ENCODE peak calls at places on chromosomes 7 and 10, in ten cellular contexts. G is mammary epithelial cell, N is DND-41, U is PC-9, O is transverse colon, B is heart right ventricle, R is adrenal gland, S is cardiac muscle cell, T is RWPE1, K is heart left ventricle. A is an unnamed sample.

GRCh38 chr10:62843591-62843990 is 27.4 kb upstream of the EGR2 start:
- DNase-seq in G (no peak), N (no peak), U (no peak), O (no peak), B (no peak), R (no peak), S (no peak), T (no peak), K (no peak), A (no peak)

GRCh38 chr7:121273467-121274167 is 55.2 kb upstream of the WNT16 start:
- DNase-seq in G (no peak), N (peak), U (no peak), O (no peak), B (no peak), R (no peak), S (peak), T (no peak), K (no peak), A (no peak)

GRCh38 chr7:140667476-140667875 is 5.3 kb upstream of the ADCK2 start:
- DNase-seq in G (no peak), N (no peak), U (peak), O (no peak), B (no peak), R (no peak), S (no peak), T (no peak), K (no peak), A (no peak)

GRCh38 chr10:103055105-103055504 is 137.0 kb downstream of the CNNM2 start:
- DNase-seq in G (no peak), N (no peak), U (no peak), O (no peak), B (no peak), R (no peak), S (no peak), T (no peak), K (no peak), A (no peak)

GRCh38 chr7:36400023-36400422 is 10.4 kb downstream of the ANLN start:
- DNase-seq in G (no peak), N (no peak), U (no peak), O (no peak), B (no peak), R (no peak), S (no peak), T (no peak), K (no peak), A (no peak)

GRCh38 chr10:117107280-117107679 is 30.8 kb downstream of the VAX1 start:
- DNase-seq in G (no peak), N (no peak), U (no peak), O (no peak), B (no peak), R (no peak), S (no peak), T (no peak), K (no peak), A (no peak)

GRCh38 chr10:98357208-98357836 is 57.7 kb downstream of the PYROXD2 start:
- DNase-seq in G (no peak), N (no peak), U (no peak), O (no peak), B (no peak), R (no peak), S (peak), T (no peak), K (no peak), A (no peak)

GRCh38 chr10:110413049-110413783 is 84.5 kb upstream of the DUSP5 start:
- DNase-seq in G (no peak), N (no peak), U (no peak), O (no peak), B (no peak), R (no peak), S (no peak), T (no peak), K (no peak), A (no peak)

DNA sequence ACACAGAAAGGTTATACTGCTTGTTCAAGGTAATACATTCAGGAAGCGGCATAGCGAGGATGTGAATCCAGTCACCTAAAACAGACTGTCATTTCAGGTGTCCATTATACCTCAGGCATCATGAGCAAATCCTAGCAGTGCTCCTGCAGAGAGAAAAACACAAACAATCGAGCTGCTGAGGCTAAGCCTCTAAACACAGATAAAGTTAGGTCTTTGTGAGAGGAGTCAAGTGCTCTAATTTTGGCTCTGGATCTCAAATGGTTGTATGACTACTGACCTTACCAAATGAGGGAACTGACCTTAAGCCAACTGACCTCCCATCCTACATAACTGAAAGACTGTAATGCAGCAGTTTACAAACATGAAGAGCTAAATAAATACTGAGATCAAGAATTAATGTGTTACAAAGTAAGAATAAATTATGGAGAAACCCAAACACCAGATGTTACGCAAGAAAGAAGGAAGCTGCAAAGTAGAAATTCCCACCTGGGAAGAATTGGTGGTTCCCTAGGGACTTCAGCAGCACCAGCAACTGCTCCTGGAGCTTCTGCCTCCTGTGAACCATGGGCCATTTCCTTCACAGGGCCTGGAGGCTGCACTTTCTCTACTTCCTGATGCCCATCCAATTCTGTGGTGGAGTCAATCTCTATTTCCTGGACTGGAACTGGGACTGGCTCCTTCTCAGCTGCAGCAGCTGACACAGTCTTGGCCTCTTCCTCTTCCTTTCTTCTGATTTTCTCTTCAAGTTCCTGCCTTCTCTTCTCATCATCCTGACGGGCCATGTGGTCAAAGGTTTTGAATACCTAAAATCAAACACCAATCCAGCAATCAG is 5.8 kb downstream of the NUDCD3 start:
- DNase-seq in G (no peak), N (no peak), U (no peak), O (no peak), B (no peak), R (no peak), S (no peak), T (no peak), K (no peak), A (no peak)
- H3K27ac ChIP-seq in G (no peak), N (no peak), U (no peak), O (no peak), B (peak), R (no peak), S (peak), T (no peak), K (peak), A (no peak)

GRCh38 chr10:67262675-67263074 is 336.8 kb downstream of the LRRTM3 start:
- DNase-seq in G (no peak), N (no peak), U (no peak), O (no peak), B (no peak), R (no peak), S (no peak), T (no peak), K (no peak), A (no peak)
- TF ChIP-seq CTCF in G (no peak), N (no peak), U (no peak), O (no peak), B (no peak), R (no peak), S (no peak), T (no peak), K (no peak), A (no peak)

GRCh38 chr10:79048639-79049550 is 19.9 kb upstream of the ZMIZ1 start:
- DNase-seq in G (no peak), N (no peak), U (no peak), O (no peak), B (no peak), R (no peak), S (no peak), T (no peak), K (no peak), A (no peak)
- H3K27ac ChIP-seq in G (no peak), N (peak), U (no peak), O (peak), B (no peak), R (no peak), S (peak), T (peak), K (no peak), A (no peak)

GRCh38 chr7:74525881-74526280 is 72.2 kb downstream of the GTF2IRD1 start:
- DNase-seq in G (peak), N (no peak), U (no peak), O (peak), B (no peak), R (no peak), S (no peak), T (peak), K (no peak), A (no peak)

GRCh38 chr7:74527842-74528241 is 74.1 kb downstream of the GTF2IRD1 start:
- DNase-seq in G (no peak), N (no peak), U (no peak), O (peak), B (no peak), R (no peak), S (no peak), T (no peak), K (no peak), A (no peak)

GRCh38 chr7:74526780-74527179 is 73.1 kb downstream of the GTF2IRD1 start:
- DNase-seq in G (no peak), N (no peak), U (no peak), O (peak), B (no peak), R (no peak), S (no peak), T (no peak), K (no peak), A (no peak)

GRCh38 chr7:74523015-74523414 is 69.3 kb downstream of the GTF2IRD1 start:
- DNase-seq in G (no peak), N (no peak), U (no peak), O (no peak), B (no peak), R (no peak), S (no peak), T (no peak), K (no peak), A (no peak)

GRCh38 chr7:74525140-74525539 is 71.4 kb downstream of the GTF2IRD1 start:
- DNase-seq in G (no peak), N (no peak), U (no peak), O (no peak), B (no peak), R (no peak), S (no peak), T (no peak), K (no peak), A (no peak)
- TF ChIP-seq CTCF in G (no peak), N (no peak), U (no peak), O (no peak), B (no peak), R (no peak), S (no peak), T (no peak), K (no peak), A (no peak)

GRCh38 chr7:128406147-128406985 is 3.4 kb downstream of the IMPDH1 start:
- DNase-seq in G (no peak), N (no peak), U (peak), O (no peak), B (no peak), R (no peak), S (no peak), T (no peak), K (no peak), A (no peak)

GRCh38 chr7:128405345-128406146 is 4.2 kb downstream of the IMPDH1 start:
- DNase-seq in G (peak), N (peak), U (no peak), O (peak), B (peak), R (peak), S (peak), T (peak), K (peak), A (no peak)

GRCh38 chr7:128407751-128408708 is 1.8 kb downstream of the IMPDH1 start:
- DNase-seq in G (no peak), N (no peak), U (no peak), O (no peak), B (no peak), R (no peak), S (peak), T (no peak), K (no peak), A (no peak)

GRCh38 chr7:128408709-128409434 is 910 bp downstream of the IMPDH1 start:
- DNase-seq in G (no peak), N (no peak), U (no peak), O (no peak), B (no peak), R (no peak), S (peak), T (peak), K (no peak), A (no peak)

DNA sequence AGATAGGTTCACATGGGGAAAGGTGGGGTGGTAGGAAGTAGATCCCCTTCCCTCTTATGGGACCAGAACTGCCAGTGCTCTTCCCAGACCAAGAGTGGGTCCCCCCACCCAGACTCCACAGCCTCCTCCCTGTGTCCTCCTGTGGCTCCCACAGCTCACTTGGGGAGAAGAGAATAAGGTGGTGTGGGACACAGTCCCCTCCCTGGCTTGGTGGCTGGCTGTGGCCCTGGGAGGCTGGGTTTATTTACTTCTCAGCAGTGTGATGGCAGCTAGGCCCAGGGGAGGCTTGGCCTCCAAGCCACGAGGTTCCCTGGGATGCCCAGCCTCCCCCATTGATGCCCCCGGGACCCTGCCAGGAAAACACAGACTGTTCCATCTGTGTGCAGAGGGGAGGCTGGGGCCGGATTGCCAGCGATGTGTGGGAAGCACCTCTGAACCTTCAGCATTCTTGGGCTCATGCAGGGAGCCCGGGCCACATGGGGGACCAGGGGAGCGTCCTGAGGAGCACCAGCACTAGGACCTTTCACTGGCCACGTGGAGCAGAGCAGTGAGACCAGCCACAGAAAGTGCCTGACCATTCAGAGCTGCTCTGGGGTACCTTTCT is 2.7 kb downstream of the IMPDH1 start:
- DNase-seq in G (no peak), N (no peak), U (no peak), O (no peak), B (no peak), R (no peak), S (no peak), T (no peak), K (no peak), A (no peak)
- H3K27ac ChIP-seq in G (no peak), N (no peak), U (no peak), O (peak), B (no peak), R (no peak), S (no peak), T (peak), K (no peak), A (no peak)

GRCh38 chr10:95288273-95288672 is 2.5 kb downstream of the PDLIM1 start:
- DNase-seq in G (no peak), N (no peak), U (no peak), O (no peak), B (no peak), R (no peak), S (no peak), T (no peak), K (no peak), A (no peak)

GRCh38 chr10:95290801-95291633 is at the start of gene PDLIM1:
- DNase-seq in G (peak), N (no peak), U (no peak), O (peak), B (peak), R (peak), S (peak), T (peak), K (peak), A (no peak)

GRCh38 chr10:95289921-95290421 is 832 bp downstream of the PDLIM1 start:
- DNase-seq in G (no peak), N (no peak), U (no peak), O (no peak), B (no peak), R (no peak), S (no peak), T (no peak), K (no peak), A (no peak)

GRCh38 chr10:95290446-95290800 is 380 bp downstream of the PDLIM1 start:
- DNase-seq in G (no peak), N (no peak), U (no peak), O (no peak), B (peak), R (no peak), S (no peak), T (no peak), K (no peak), A (no peak)

DNA sequence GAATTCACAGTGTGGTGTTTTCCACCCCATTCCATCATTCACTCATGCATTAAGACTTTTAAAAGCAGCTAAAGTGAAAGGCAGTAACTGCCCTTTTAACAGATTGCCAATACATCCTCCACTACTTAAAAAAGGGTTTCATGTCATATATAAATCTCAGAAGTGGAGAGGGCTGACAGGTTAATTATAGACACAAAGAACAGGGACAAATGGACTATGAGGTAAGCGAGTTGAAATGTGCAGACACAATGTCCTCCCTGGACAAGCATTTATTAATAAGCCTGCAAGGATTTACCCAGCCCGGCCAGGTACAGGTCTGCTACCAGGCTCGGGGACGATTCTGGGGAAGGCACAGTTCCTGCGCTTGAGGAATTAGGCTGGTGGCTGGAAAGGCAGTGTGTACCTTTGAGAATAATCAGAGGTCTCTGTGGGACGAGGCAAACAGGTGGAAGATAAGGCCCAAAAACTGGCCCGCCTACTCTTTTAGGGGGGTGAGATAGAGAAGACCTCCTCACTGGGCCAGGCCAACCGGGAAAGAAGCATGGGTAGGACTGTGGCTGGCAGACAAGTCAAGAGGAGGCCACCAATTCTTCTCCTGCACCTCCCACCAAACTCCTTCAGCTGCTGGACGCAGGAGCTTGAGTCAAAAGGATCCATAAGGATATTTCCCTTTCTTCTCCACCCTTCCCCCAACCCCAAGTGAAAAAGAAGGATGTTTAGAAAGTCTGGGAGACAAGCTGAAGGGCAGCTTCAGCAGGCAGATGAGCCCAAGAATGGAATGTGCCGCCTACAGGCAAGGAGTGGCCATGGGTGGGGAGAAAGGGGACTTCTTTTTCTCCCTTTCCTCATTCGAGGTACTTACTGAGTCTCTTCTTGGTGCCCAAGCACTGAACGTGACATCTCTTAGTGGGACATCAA is 1.5 kb downstream of the PDLIM1 start:
- DNase-seq in G (peak), N (no peak), U (peak), O (peak), B (no peak), R (no peak), S (peak), T (peak), K (no peak), A (no peak)
- TF ChIP-seq CTCF in G (peak), N (no peak), U (no peak), O (peak), B (peak), R (no peak), S (peak), T (no peak), K (no peak), A (no peak)